ENCODE peak calls at places on chromosome 13, in seven cellular contexts. N, O, E, M, R, S and P are unnamed samples.

GRCh38 chr13:27621366-27622101 is at the start of gene POLR1D:
- DNase-seq in N (peak; percentile 88), O (peak; percentile 53), E (peak; percentile 65), M (no peak), R (peak; percentile 87), S (peak; percentile 92), P (peak; percentile 91)

GRCh38 chr13:25178070-25178469 is 6.0 kb upstream of the AMER2 start:
- DNase-seq in N (no peak), O (no peak), E (no peak), M (no peak), R (no peak), S (no peak), P (no peak)

GRCh38 chr13:74206061-74206561 is 71.9 kb upstream of the KLF12 start:
- DNase-seq in N (no peak), O (peak; percentile 91), E (peak; percentile 92), M (no peak), R (no peak), S (no peak), P (no peak)

GRCh38 chr13:79631260-79631659 is 150.3 kb downstream of the NDFIP2 start:
- DNase-seq in N (peak; percentile 17), O (peak; percentile 94), E (peak; percentile 49), M (peak; percentile 61), R (no peak), S (no peak), P (no peak)

GRCh38 chr13:44837250-44837649 is 152.0 kb downstream of the NUFIP1 start:
- DNase-seq in N (no peak), O (peak; percentile 45), E (peak; percentile 78), M (no peak), R (no peak), S (no peak), P (no peak)

GRCh38 chr13:73520566-73521290 is 461.9 kb downstream of the KLF5 start:
- DNase-seq in N (no peak), O (no peak), E (no peak), M (no peak), R (no peak), S (no peak), P (no peak)

GRCh38 chr13:29369060-29369743 is 226.3 kb downstream of the SLC7A1 start:
- DNase-seq in N (peak; percentile 6), O (peak; percentile 48), E (peak; percentile 34), M (no peak), R (no peak), S (no peak), P (no peak)

GRCh38 chr13:112213467-112214245 is 146.7 kb downstream of the SOX1 start:
- DNase-seq in N (peak; percentile 1), O (no peak), E (no peak), M (no peak), R (no peak), S (peak; percentile 79), P (no peak)

GRCh38 chr13:84265365-84265764 is 383.1 kb upstream of the SLITRK1 start:
- DNase-seq in N (no peak), O (no peak), E (no peak), M (no peak), R (no peak), S (no peak), P (no peak)

DNA sequence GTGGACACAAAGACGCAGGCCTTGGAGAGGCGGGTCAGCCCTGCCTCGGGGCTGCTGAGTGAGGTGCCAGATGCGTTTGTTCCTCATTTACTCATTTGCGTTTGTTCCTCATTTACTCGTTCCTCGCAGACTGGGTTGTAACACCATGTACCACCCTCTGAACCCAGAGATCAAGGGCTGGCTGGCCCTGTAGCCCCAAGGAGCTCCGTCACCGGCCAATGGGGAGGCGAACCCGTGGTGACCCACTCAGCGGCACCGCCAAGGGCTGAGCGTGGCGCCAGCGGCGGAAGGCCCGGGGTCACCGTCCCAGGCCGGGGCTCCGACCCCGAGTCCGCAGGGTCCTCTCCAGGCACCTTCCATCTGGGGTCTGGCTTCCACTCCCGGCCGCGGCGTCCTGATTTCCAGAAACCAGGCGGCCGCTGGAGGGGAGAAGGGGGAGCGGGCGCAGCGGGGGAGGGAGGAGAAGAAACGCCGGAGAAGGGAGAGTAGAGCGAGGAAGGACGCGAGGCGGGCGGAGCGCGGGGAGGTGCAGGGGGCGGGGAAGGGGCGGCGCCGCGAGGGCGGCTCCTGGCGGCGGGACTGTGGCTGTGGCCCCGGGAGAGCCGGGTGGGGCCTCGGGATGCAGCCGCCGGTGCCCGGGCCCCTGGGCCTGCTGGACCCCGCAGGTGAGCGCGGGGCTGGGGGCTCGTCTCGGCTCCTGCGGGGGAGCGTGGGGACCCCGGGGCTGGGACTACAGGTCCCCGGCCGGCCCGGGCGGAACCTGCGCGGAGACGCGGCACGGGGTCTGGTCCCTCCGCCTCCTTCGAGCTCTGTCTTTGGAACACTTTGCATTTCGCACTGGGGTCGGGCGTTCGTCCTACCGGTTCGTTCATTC is at the start of gene TMEM255B:
- DNase-seq in N (peak; percentile 39), O (peak; percentile 39), E (peak; percentile 49), M (no peak), R (peak; percentile 90), S (peak; percentile 88), P (peak; percentile 61)
- TF ChIP-seq CTCF in N (peak; percentile 22), O (peak; percentile 7), E (peak; percentile 14), M (no peak), R (no peak), S (no peak), P (no peak)

DNA sequence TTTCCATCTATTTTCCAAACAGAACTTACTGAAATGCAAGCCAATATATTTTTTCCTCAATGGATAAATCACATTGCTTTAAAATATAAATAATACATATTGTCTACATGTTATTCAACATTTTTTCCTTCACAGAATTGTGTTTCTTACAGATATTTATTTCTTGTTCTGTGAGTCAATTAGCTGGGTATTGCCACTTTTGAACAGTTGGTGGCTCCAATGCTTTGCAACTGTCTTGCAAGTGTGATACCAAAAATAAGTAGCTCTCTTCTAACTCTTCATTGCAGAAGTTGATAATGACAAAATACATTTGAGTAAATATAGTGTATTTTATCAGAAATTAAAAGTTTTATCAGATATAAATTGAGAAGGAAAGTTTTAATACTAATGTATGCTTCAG is 17.1 kb upstream of the GPC5 start:
- DNase-seq in N (no peak), O (peak; percentile 43), E (peak; percentile 28), M (no peak), R (peak; percentile 43), S (no peak), P (no peak)
- TF ChIP-seq CTCF in N (no peak), O (peak; percentile 31), E (peak; percentile 32), M (peak; percentile 43), R (no peak), S (no peak), P (peak; percentile 56)

GRCh38 chr13:105193026-105193425 is 1342.4 kb downstream of the EFNB2 start:
- DNase-seq in N (no peak), O (no peak), E (no peak), M (no peak), R (no peak), S (no peak), P (no peak)

DNA sequence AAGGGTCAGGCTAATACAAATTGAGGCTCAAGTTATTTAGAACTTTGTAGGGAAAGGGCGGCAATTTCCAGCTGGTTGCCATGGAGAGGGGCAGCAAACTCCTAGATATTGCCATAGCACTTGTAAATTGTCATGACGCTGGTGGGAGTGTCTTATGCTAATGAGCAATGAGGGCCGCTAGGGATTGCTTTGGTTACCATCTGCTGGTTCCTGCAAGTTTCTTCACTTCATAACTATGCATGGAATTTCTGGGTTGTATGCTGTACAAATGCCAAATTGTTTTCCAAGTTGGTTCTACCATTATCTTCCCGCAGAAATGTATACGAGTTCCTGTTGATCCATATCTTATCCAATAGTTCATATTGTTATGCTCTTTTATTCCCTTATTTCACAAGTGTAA is 1339.4 kb downstream of the EFNB2 start:
- DNase-seq in N (no peak), O (peak; percentile 1), E (peak; percentile 58), M (no peak), R (no peak), S (no peak), P (no peak)
- TF ChIP-seq CTCF in N (no peak), O (no peak), E (no peak), M (no peak), R (no peak), S (no peak), P (no peak)

GRCh38 chr13:49220856-49221614 is 897 bp downstream of the MLNR start:
- DNase-seq in N (no peak), O (no peak), E (peak; percentile 12), M (no peak), R (no peak), S (no peak), P (no peak)

GRCh38 chr13:49219647-49220034 is 497 bp upstream of the MLNR start:
- DNase-seq in N (no peak), O (peak; percentile 15), E (no peak), M (no peak), R (peak; percentile 23), S (no peak), P (no peak)

GRCh38 chr13:49218493-49219051 is 1.6 kb upstream of the MLNR start:
- DNase-seq in N (no peak), O (no peak), E (peak; percentile 6), M (no peak), R (no peak), S (no peak), P (no peak)

GRCh38 chr13:49217962-49218492 is 2.1 kb upstream of the MLNR start:
- DNase-seq in N (no peak), O (no peak), E (no peak), M (no peak), R (no peak), S (no peak), P (no peak)

GRCh38 chr13:49220035-49220855 is at the start of gene MLNR:
- DNase-seq in N (peak; percentile 62), O (no peak), E (no peak), M (no peak), R (peak; percentile 29), S (peak; percentile 58), P (peak; percentile 37)
- TF ChIP-seq CTCF in N (peak; percentile 39), O (no peak), E (no peak), M (no peak), R (no peak), S (no peak), P (peak; percentile 16)

GRCh38 chr13:61466280-61466679 is 50.6 kb upstream of the PCDH20 start:
- DNase-seq in N (no peak), O (no peak), E (no peak), M (no peak), R (no peak), S (no peak), P (no peak)
- TF ChIP-seq CTCF in N (no peak), O (no peak), E (no peak), M (peak; percentile 34), R (no peak), S (no peak), P (no peak)

GRCh38 chr13:34588362-34588761 is 353.7 kb upstream of the NBEA start:
- DNase-seq in N (no peak), O (no peak), E (no peak), M (no peak), R (no peak), S (no peak), P (no peak)

GRCh38 chr13:34591801-34592454 is 350.1 kb upstream of the NBEA start:
- DNase-seq in N (no peak), O (no peak), E (no peak), M (no peak), R (peak; percentile 17), S (no peak), P (no peak)

GRCh38 chr13:34589581-34589980 is 352.5 kb upstream of the NBEA start:
- DNase-seq in N (no peak), O (no peak), E (no peak), M (no peak), R (no peak), S (no peak), P (no peak)

GRCh38 chr13:34591163-34591562 is 350.9 kb upstream of the NBEA start:
- DNase-seq in N (no peak), O (no peak), E (no peak), M (no peak), R (no peak), S (no peak), P (no peak)

GRCh38 chr13:34587586-34587985 is 354.5 kb upstream of the NBEA start:
- DNase-seq in N (no peak), O (no peak), E (no peak), M (no peak), R (no peak), S (no peak), P (no peak)
- TF ChIP-seq CTCF in N (no peak), O (no peak), E (no peak), M (no peak), R (no peak), S (no peak), P (no peak)